ENCODE peak calls at places on chromosomes 2 and 18, in ten cellular contexts. L is H9; B is brain microvascular endothelial cell; W is A549; K is fibroblast of lung; R is psoas muscle; A is BJ; F is stomach; P is CD4-positive, alpha-beta T cell; Q is cardiac fibroblast. C is an unnamed sample.

GRCh38 chr18:30121397-30121796 is 921.1 kb downstream of the DSC3 start:
- DNase-seq in L (no peak), B (no peak), W (no peak), K (no peak), R (no peak), A (no peak), F (no peak), P (no peak), Q (no peak), C (no peak)

GRCh38 chr2:24047703-24048033 is 477 bp upstream of the WDCP start:
- DNase-seq in L (no peak), B (no peak), W (no peak), K (no peak), R (no peak), A (no peak), F (no peak), P (no peak), Q (no peak), C (no peak)

GRCh38 chr2:99881901-99882591 is 260.3 kb downstream of the AFF3 start:
- DNase-seq in L (no peak), B (peak; percentile 92), W (no peak), K (peak; percentile 97), R (no peak), A (no peak), F (no peak), P (no peak), Q (peak; percentile 90), C (no peak)

GRCh38 chr2:237664151-237664550 is 36.8 kb downstream of the LRRFIP1 start:
- DNase-seq in L (no peak), B (no peak), W (no peak), K (no peak), R (no peak), A (no peak), F (no peak), P (no peak), Q (no peak), C (no peak)

GRCh38 chr2:238489431-238489830 is 62.7 kb downstream of the ASB1 start:
- DNase-seq in L (no peak), B (no peak), W (no peak), K (no peak), R (no peak), A (no peak), F (peak; percentile 23), P (no peak), Q (no peak), C (no peak)

GRCh38 chr2:102336502-102336945 is 19.1 kb upstream of the IL18R1 start:
- DNase-seq in L (no peak), B (no peak), W (no peak), K (no peak), R (peak; percentile 29), A (no peak), F (no peak), P (no peak), Q (peak; percentile 82), C (no peak)

GRCh38 chr2:70328921-70329561 is 27.2 kb upstream of the FAM136A start:
- DNase-seq in L (peak; percentile 59), B (no peak), W (peak; percentile 55), K (peak; percentile 33), R (no peak), A (no peak), F (peak; percentile 73), P (no peak), Q (peak; percentile 10), C (no peak)

GRCh38 chr2:10629819-10630532 is 59.8 kb downstream of the NOL10 start:
- DNase-seq in L (no peak), B (no peak), W (no peak), K (no peak), R (no peak), A (no peak), F (no peak), P (no peak), Q (no peak), C (no peak)

GRCh38 chr2:19059076-19059475 is 299.3 kb downstream of the OSR1 start:
- DNase-seq in L (peak; percentile 85), B (no peak), W (no peak), K (no peak), R (no peak), A (no peak), F (no peak), P (no peak), Q (no peak), C (no peak)

GRCh38 chr2:183242937-183243336 is 118.7 kb downstream of the NUP35 start:
- DNase-seq in L (no peak), B (peak; percentile 73), W (no peak), K (peak; percentile 56), R (no peak), A (no peak), F (no peak), P (no peak), Q (peak; percentile 66), C (no peak)

GRCh38 chr2:183248866-183249567 is 124.8 kb downstream of the NUP35 start:
- DNase-seq in L (no peak), B (peak; percentile 4), W (peak; percentile 21), K (peak; percentile 16), R (no peak), A (no peak), F (no peak), P (no peak), Q (peak; percentile 67), C (no peak)

GRCh38 chr2:183243760-183244159 is 119.5 kb downstream of the NUP35 start:
- DNase-seq in L (no peak), B (no peak), W (no peak), K (no peak), R (no peak), A (no peak), F (no peak), P (no peak), Q (no peak), C (no peak)

GRCh38 chr2:183250061-183250460 is 125.8 kb downstream of the NUP35 start:
- DNase-seq in L (no peak), B (no peak), W (no peak), K (no peak), R (no peak), A (no peak), F (no peak), P (no peak), Q (no peak), C (no peak)

GRCh38 chr2:183244300-183244849 is 120.1 kb downstream of the NUP35 start:
- DNase-seq in L (peak; percentile 38), B (no peak), W (no peak), K (no peak), R (no peak), A (no peak), F (no peak), P (no peak), Q (no peak), C (no peak)
- TF ChIP-seq CTCF in L (no peak), B (peak; percentile 11), W (no peak), K (no peak), R (no peak), A (no peak), F (no peak), P (no peak), Q (no peak), C (no peak)

GRCh38 chr2:144452169-144453038 is 67.5 kb downstream of the ZEB2 start:
- DNase-seq in L (peak; percentile 55), B (peak; percentile 53), W (peak; percentile 2), K (peak; percentile 67), R (no peak), A (no peak), F (no peak), P (no peak), Q (peak; percentile 69), C (no peak)
- TF ChIP-seq CTCF in L (peak; percentile 50), B (peak; percentile 52), W (no peak), K (peak; percentile 24), R (peak; percentile 29), A (peak; percentile 32), F (no peak), P (no peak), Q (peak; percentile 43), C (no peak)

DNA sequence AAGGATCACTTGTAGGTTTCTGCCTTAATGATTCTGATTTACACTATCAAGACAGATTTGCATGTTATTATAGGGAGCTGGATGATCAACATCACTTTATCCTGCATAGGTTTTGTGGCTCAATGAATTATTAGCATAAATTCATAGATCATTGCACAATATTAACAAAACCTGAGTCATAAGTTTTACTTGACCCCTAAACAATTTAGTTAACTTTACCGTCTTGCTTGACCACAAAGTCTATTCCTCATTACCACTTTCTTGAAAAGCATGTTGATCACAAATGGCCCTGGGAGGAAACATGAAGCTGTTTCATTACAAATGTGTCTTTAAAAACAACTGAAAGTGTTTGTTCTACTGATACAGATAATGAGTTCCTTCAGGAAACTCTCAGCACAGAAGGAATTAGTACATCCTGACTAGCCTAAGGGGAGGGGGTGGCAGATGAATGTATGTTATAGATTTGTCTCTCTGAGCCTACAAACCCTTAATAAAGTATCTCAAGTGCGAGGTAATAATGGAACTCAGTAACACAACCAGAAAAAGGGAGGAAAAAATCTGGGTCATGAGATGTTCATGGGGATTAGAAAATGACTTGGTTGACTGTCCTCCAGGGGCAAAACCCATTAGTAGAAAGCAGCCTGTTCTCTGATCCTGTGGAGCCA is 303.4 kb downstream of the PIK3C3 start:
- DNase-seq in L (no peak), B (no peak), W (no peak), K (peak; percentile 48), R (no peak), A (no peak), F (no peak), P (no peak), Q (no peak), C (no peak)
- TF ChIP-seq CTCF in L (no peak), B (no peak), W (no peak), K (no peak), R (no peak), A (no peak), F (no peak), P (no peak), Q (no peak), C (no peak)

DNA sequence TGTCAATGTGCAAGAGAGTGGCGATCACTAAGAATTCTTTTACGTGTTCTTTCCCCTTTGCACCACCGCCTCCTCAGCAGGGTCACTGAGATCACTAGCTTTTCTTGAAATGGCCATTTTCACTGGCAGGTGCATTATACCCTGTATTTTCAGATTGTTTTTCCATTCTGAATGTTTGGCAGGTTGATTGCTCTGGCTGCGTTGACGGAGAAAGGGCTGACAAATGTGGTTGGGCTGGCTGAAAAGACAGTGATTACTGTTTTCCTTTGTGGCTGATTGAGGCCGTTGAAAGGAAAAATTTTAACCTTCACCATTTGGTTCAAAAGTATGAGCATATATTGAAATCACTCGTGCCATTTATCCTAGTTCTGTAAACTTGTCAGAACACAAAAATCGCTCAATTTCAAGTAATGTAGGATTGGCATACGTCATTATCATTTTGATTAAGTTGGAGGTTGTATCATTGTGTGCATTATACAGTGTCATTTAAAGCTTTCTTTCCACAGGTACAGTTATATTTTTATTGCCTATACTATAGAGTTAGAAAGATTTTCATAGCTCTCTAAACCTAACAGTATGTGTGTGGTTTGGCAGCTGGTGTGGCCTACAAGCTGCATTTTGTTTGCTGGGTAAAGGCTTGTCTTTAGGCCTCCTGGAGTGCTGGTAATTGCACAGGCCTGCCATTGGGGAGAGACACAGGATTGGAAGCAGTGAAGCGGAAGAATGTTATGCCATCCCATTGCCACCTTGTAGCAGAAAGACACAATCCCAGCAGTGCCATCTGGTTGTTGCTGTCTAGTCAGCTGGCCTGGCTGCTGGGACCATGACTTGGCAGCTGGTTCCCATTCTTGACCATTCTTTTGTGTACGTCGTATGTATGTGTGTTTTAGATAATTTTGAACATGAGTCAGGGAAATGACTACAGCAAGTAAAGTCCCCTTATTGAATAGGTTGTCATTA is 36.7 kb downstream of the DYNC1I2 start:
- DNase-seq in L (peak; percentile 42), B (peak; percentile 22), W (no peak), K (peak; percentile 50), R (no peak), A (no peak), F (peak; percentile 41), P (no peak), Q (peak; percentile 63), C (no peak)
- TF ChIP-seq CTCF in L (peak; percentile 45), B (no peak), W (no peak), K (no peak), R (no peak), A (no peak), F (no peak), P (no peak), Q (no peak), C (peak; percentile 22)